ENCODE peak calls at places on chromosomes 12 and 14, in six cellular contexts. One of them, this sample, is unnamed.

GRCh38 chr12:64680235-64680634 is 69.9 kb downstream of the RASSF3 start:
- DNase-seq in A673: no peak
- DNase-seq in posterior cingulate gyrus: no peak
- DNase-seq in Ammon's horn: no peak
- DNase-seq in CD8-positive, alpha-beta T cell: no peak
- DNase-seq in Right ventricle myocardium inferior: no peak
- DNase-seq in this sample: no peak

GRCh38 chr12:103278329-103278728 is 217.4 kb downstream of the C12orf42 start:
- DNase-seq in posterior cingulate gyrus: no peak
- DNase-seq in Right ventricle myocardium inferior: no peak
- DNase-seq in A673: no peak
- DNase-seq in Ammon's horn: no peak
- DNase-seq in CD8-positive, alpha-beta T cell: no peak
- DNase-seq in this sample: no peak

GRCh38 chr14:54805521-54806322 is 96.9 kb downstream of the GCH1 start:
- DNase-seq in Ammon's horn: peak; percentile 87
- DNase-seq in posterior cingulate gyrus: peak; percentile 94
- DNase-seq in Right ventricle myocardium inferior: peak; percentile 89
- DNase-seq in A673: peak; percentile 90
- DNase-seq in CD8-positive, alpha-beta T cell: peak; percentile 60
- DNase-seq in this sample: peak; percentile 86

GRCh38 chr12:132315507-132315906 is 13.9 kb downstream of the GALNT9 start:
- DNase-seq in CD8-positive, alpha-beta T cell: no peak
- DNase-seq in Ammon's horn: no peak
- DNase-seq in Right ventricle myocardium inferior: no peak
- DNase-seq in A673: no peak
- DNase-seq in posterior cingulate gyrus: peak; percentile 66
- DNase-seq in this sample: no peak

GRCh38 chr14:41899416-41899815 is 292.7 kb downstream of the LRFN5 start:
- DNase-seq in CD8-positive, alpha-beta T cell: no peak
- DNase-seq in Right ventricle myocardium inferior: no peak
- DNase-seq in posterior cingulate gyrus: no peak
- DNase-seq in A673: peak; percentile 83
- DNase-seq in Ammon's horn: peak; percentile 8
- DNase-seq in this sample: no peak

GRCh38 chr12:29634057-29634456 is 136.6 kb upstream of the OVCH1 start:
- DNase-seq in A673: no peak
- DNase-seq in posterior cingulate gyrus: no peak
- DNase-seq in Right ventricle myocardium inferior: no peak
- DNase-seq in Ammon's horn: no peak
- DNase-seq in CD8-positive, alpha-beta T cell: no peak
- DNase-seq in this sample: no peak

GRCh38 chr12:88272456-88272855 is 130.3 kb downstream of the TMTC3 start:
- DNase-seq in CD8-positive, alpha-beta T cell: no peak
- DNase-seq in Ammon's horn: no peak
- DNase-seq in Right ventricle myocardium inferior: no peak
- DNase-seq in posterior cingulate gyrus: no peak
- DNase-seq in A673: no peak
- DNase-seq in this sample: no peak

GRCh38 chr12:32305163-32305562 is 94.2 kb upstream of the FGD4 start:
- DNase-seq in A673: peak; percentile 64
- DNase-seq in Ammon's horn: no peak
- DNase-seq in Right ventricle myocardium inferior: no peak
- DNase-seq in CD8-positive, alpha-beta T cell: no peak
- DNase-seq in posterior cingulate gyrus: no peak
- DNase-seq in this sample: no peak

GRCh38 chr12:76144253-76144564 is 59.7 kb upstream of the NAP1L1 start:
- DNase-seq in posterior cingulate gyrus: no peak
- DNase-seq in Ammon's horn: no peak
- DNase-seq in CD8-positive, alpha-beta T cell: peak; percentile 25
- DNase-seq in Right ventricle myocardium inferior: no peak
- DNase-seq in A673: peak; percentile 43
- DNase-seq in this sample: peak; percentile 39

GRCh38 chr12:49043856-49044258 is 16.7 kb downstream of the KMT2D start:
- DNase-seq in CD8-positive, alpha-beta T cell: peak; percentile 90
- DNase-seq in Ammon's horn: peak; percentile 66
- DNase-seq in A673: peak; percentile 77
- DNase-seq in posterior cingulate gyrus: peak; percentile 89
- DNase-seq in Right ventricle myocardium inferior: peak; percentile 87
- DNase-seq in this sample: peak; percentile 90

GRCh38 chr14:80754696-80755095 is 186.8 kb downstream of the CEP128 start:
- DNase-seq in Right ventricle myocardium inferior: no peak
- DNase-seq in CD8-positive, alpha-beta T cell: no peak
- DNase-seq in A673: no peak
- DNase-seq in posterior cingulate gyrus: no peak
- DNase-seq in Ammon's horn: no peak
- DNase-seq in this sample: no peak

GRCh38 chr12:30643366-30643765 is 52.3 kb downstream of the IPO8 start:
- DNase-seq in posterior cingulate gyrus: no peak
- DNase-seq in Ammon's horn: no peak
- DNase-seq in A673: no peak
- DNase-seq in Right ventricle myocardium inferior: no peak
- DNase-seq in CD8-positive, alpha-beta T cell: no peak
- DNase-seq in this sample: no peak

GRCh38 chr12:16272222-16272621 is 5.3 kb downstream of the SLC15A5 start:
- DNase-seq in Right ventricle myocardium inferior: no peak
- DNase-seq in posterior cingulate gyrus: no peak
- DNase-seq in Ammon's horn: no peak
- DNase-seq in CD8-positive, alpha-beta T cell: no peak
- DNase-seq in A673: no peak
- DNase-seq in this sample: no peak

GRCh38 chr12:116427200-116427932 is 131.8 kb upstream of the MAP1LC3B2 start:
- DNase-seq in CD8-positive, alpha-beta T cell: no peak
- DNase-seq in A673: no peak
- DNase-seq in posterior cingulate gyrus: no peak
- DNase-seq in Ammon's horn: no peak
- DNase-seq in Right ventricle myocardium inferior: no peak
- DNase-seq in this sample: no peak

GRCh38 chr14:103556976-103557758 is 5.3 kb downstream of the BAG5 start:
- DNase-seq in CD8-positive, alpha-beta T cell: no peak
- DNase-seq in posterior cingulate gyrus: no peak
- DNase-seq in A673: no peak
- DNase-seq in Right ventricle myocardium inferior: no peak
- DNase-seq in Ammon's horn: no peak
- DNase-seq in this sample: no peak

GRCh38 chr14:95302667-95303066 is 17.0 kb downstream of the CLMN start:
- DNase-seq in A673: no peak
- DNase-seq in CD8-positive, alpha-beta T cell: no peak
- DNase-seq in posterior cingulate gyrus: no peak
- DNase-seq in Right ventricle myocardium inferior: no peak
- DNase-seq in Ammon's horn: no peak
- DNase-seq in this sample: no peak

GRCh38 chr12:13106666-13107065 is 3.2 kb upstream of the GSG1 start:
- DNase-seq in A673: no peak
- DNase-seq in Right ventricle myocardium inferior: no peak
- DNase-seq in CD8-positive, alpha-beta T cell: no peak
- DNase-seq in posterior cingulate gyrus: no peak
- DNase-seq in Ammon's horn: no peak
- DNase-seq in this sample: no peak

GRCh38 chr12:120238224-120238616 is 27.3 kb downstream of the PXN start:
- DNase-seq in Right ventricle myocardium inferior: no peak
- DNase-seq in Ammon's horn: no peak
- DNase-seq in A673: no peak
- DNase-seq in CD8-positive, alpha-beta T cell: no peak
- DNase-seq in posterior cingulate gyrus: no peak
- DNase-seq in this sample: no peak

GRCh38 chr12:106310687-106311086 is 8.2 kb downstream of the TCP11L2 start:
- DNase-seq in Ammon's horn: no peak
- DNase-seq in CD8-positive, alpha-beta T cell: no peak
- DNase-seq in Right ventricle myocardium inferior: no peak
- DNase-seq in A673: no peak
- DNase-seq in posterior cingulate gyrus: no peak
- DNase-seq in this sample: no peak

GRCh38 chr12:89838846-89839245 is 130.2 kb upstream of the ATP2B1 start:
- DNase-seq in posterior cingulate gyrus: no peak
- DNase-seq in A673: no peak
- DNase-seq in CD8-positive, alpha-beta T cell: no peak
- DNase-seq in Ammon's horn: no peak
- DNase-seq in Right ventricle myocardium inferior: no peak
- DNase-seq in this sample: no peak

GRCh38 chr12:42824327-42824726 is 234.8 kb upstream of the PRICKLE1 start:
- DNase-seq in CD8-positive, alpha-beta T cell: no peak
- DNase-seq in Right ventricle myocardium inferior: no peak
- DNase-seq in posterior cingulate gyrus: no peak
- DNase-seq in Ammon's horn: no peak
- DNase-seq in A673: no peak
- DNase-seq in this sample: no peak

GRCh38 chr12:98317939-98318899 is 197.2 kb upstream of the TMPO start:
- DNase-seq in posterior cingulate gyrus: no peak
- DNase-seq in CD8-positive, alpha-beta T cell: no peak
- DNase-seq in A673: no peak
- DNase-seq in Right ventricle myocardium inferior: no peak
- DNase-seq in Ammon's horn: no peak
- DNase-seq in this sample: no peak

GRCh38 chr12:52975820-52976573 is 27.1 kb downstream of the KRT18 start:
- DNase-seq in posterior cingulate gyrus: peak; percentile 91
- DNase-seq in CD8-positive, alpha-beta T cell: no peak
- DNase-seq in Right ventricle myocardium inferior: no peak
- DNase-seq in Ammon's horn: no peak
- DNase-seq in A673: peak; percentile 74
- DNase-seq in this sample: no peak

GRCh38 chr14:37584211-37585100 is 10.6 kb downstream of the FOXA1 start:
- DNase-seq in Ammon's horn: no peak
- DNase-seq in Right ventricle myocardium inferior: no peak
- DNase-seq in posterior cingulate gyrus: peak; percentile 64
- DNase-seq in A673: no peak
- DNase-seq in CD8-positive, alpha-beta T cell: no peak
- DNase-seq in this sample: no peak

GRCh38 chr14:90383731-90384542 is 12.9 kb upstream of the CALM1 start:
- DNase-seq in A673: peak; percentile 56
- DNase-seq in CD8-positive, alpha-beta T cell: peak; percentile 82
- DNase-seq in Right ventricle myocardium inferior: peak; percentile 77
- DNase-seq in Ammon's horn: peak; percentile 77
- DNase-seq in posterior cingulate gyrus: peak; percentile 90
- DNase-seq in this sample: peak; percentile 60

GRCh38 chr12:56719056-56719455 is 6.0 kb downstream of the NACA start:
- DNase-seq in Ammon's horn: no peak
- DNase-seq in CD8-positive, alpha-beta T cell: no peak
- DNase-seq in A673: no peak
- DNase-seq in posterior cingulate gyrus: no peak
- DNase-seq in Right ventricle myocardium inferior: no peak
- DNase-seq in this sample: no peak

GRCh38 chr12:67413577-67413976 is 144.4 kb downstream of the CAND1 start:
- DNase-seq in Right ventricle myocardium inferior: no peak
- DNase-seq in posterior cingulate gyrus: no peak
- DNase-seq in Ammon's horn: no peak
- DNase-seq in A673: no peak
- DNase-seq in CD8-positive, alpha-beta T cell: no peak
- DNase-seq in this sample: no peak

This sample was measured in BE2C.